ENCODE peak calls at places on chromosome 4, in nine cellular contexts. One of them, this sample, is unnamed.

GRCh38 chr4:73499996-73500765 is 18.6 kb downstream of the AFM start:
- DNase-seq in lower leg skin: no peak
- DNase-seq in fibroblast of mammary gland: no peak
- DNase-seq in AG09309: no peak
- DNase-seq in bronchial epithelial cell: peak; percentile 16
- DNase-seq in cardiac fibroblast: peak; percentile 16
- DNase-seq in GM12865: no peak
- DNase-seq in AG04449: no peak
- DNase-seq in fibroblast of the aortic adventitia: peak; percentile 49
- DNase-seq in this sample: no peak

GRCh38 chr4:107740950-107741701 is 21.1 kb upstream of the PAPSS1 start:
- DNase-seq in lower leg skin: no peak
- DNase-seq in fibroblast of mammary gland: peak; percentile 63
- DNase-seq in AG09309: peak; percentile 61
- DNase-seq in bronchial epithelial cell: no peak
- DNase-seq in cardiac fibroblast: peak; percentile 92
- DNase-seq in GM12865: no peak
- DNase-seq in AG04449: peak; percentile 44
- DNase-seq in fibroblast of the aortic adventitia: peak; percentile 78
- DNase-seq in this sample: peak; percentile 78

GRCh38 chr4:188934320-188934975 is 795.2 kb downstream of the TRIML1 start:
- DNase-seq in lower leg skin: no peak
- DNase-seq in fibroblast of mammary gland: peak; percentile 89
- DNase-seq in AG09309: peak; percentile 10
- DNase-seq in bronchial epithelial cell: peak; percentile 86
- DNase-seq in cardiac fibroblast: peak; percentile 26
- DNase-seq in GM12865: no peak
- DNase-seq in AG04449: peak; percentile 16
- DNase-seq in fibroblast of the aortic adventitia: peak; percentile 4
- DNase-seq in this sample: no peak

GRCh38 chr4:8217871-8218270 is 18.8 kb downstream of the SH3TC1 start:
- DNase-seq in lower leg skin: no peak
- DNase-seq in fibroblast of mammary gland: no peak
- DNase-seq in AG09309: no peak
- DNase-seq in bronchial epithelial cell: no peak
- DNase-seq in cardiac fibroblast: no peak
- DNase-seq in GM12865: no peak
- DNase-seq in AG04449: no peak
- DNase-seq in fibroblast of the aortic adventitia: no peak
- DNase-seq in this sample: no peak

GRCh38 chr4:152369903-152370296 is 166.0 kb downstream of the FBXW7 start:
- DNase-seq in lower leg skin: no peak
- DNase-seq in fibroblast of mammary gland: no peak
- DNase-seq in AG09309: no peak
- DNase-seq in bronchial epithelial cell: no peak
- DNase-seq in cardiac fibroblast: no peak
- DNase-seq in GM12865: no peak
- DNase-seq in AG04449: no peak
- DNase-seq in fibroblast of the aortic adventitia: peak; percentile 48
- DNase-seq in this sample: no peak

GRCh38 chr4:110400071-110400470 is 75.9 kb upstream of the ENPEP start:
- DNase-seq in lower leg skin: no peak
- DNase-seq in fibroblast of mammary gland: no peak
- DNase-seq in AG09309: no peak
- DNase-seq in bronchial epithelial cell: no peak
- DNase-seq in cardiac fibroblast: no peak
- DNase-seq in GM12865: no peak
- DNase-seq in AG04449: no peak
- DNase-seq in fibroblast of the aortic adventitia: no peak
- DNase-seq in this sample: no peak

GRCh38 chr4:48131736-48132135 is 2.3 kb downstream of the TXK start:
- DNase-seq in lower leg skin: no peak
- DNase-seq in fibroblast of mammary gland: no peak
- DNase-seq in AG09309: no peak
- DNase-seq in bronchial epithelial cell: no peak
- DNase-seq in cardiac fibroblast: no peak
- DNase-seq in GM12865: no peak
- DNase-seq in AG04449: no peak
- DNase-seq in fibroblast of the aortic adventitia: no peak
- DNase-seq in this sample: no peak

GRCh38 chr4:152073738-152074137 is 312.9 kb upstream of the GATB start:
- DNase-seq in lower leg skin: no peak
- DNase-seq in fibroblast of mammary gland: peak; percentile 13
- DNase-seq in AG09309: no peak
- DNase-seq in bronchial epithelial cell: peak; percentile 51
- DNase-seq in cardiac fibroblast: peak; percentile 43
- DNase-seq in GM12865: no peak
- DNase-seq in AG04449: no peak
- DNase-seq in fibroblast of the aortic adventitia: peak; percentile 20
- DNase-seq in this sample: no peak

GRCh38 chr4:28464823-28465222 is 1604.2 kb downstream of the STIM2 start:
- DNase-seq in lower leg skin: no peak
- DNase-seq in fibroblast of mammary gland: no peak
- DNase-seq in AG09309: no peak
- DNase-seq in bronchial epithelial cell: no peak
- DNase-seq in cardiac fibroblast: no peak
- DNase-seq in GM12865: no peak
- DNase-seq in AG04449: no peak
- DNase-seq in fibroblast of the aortic adventitia: no peak
- DNase-seq in this sample: no peak

GRCh38 chr4:13329963-13330362 is 154.2 kb downstream of the RAB28 start:
- DNase-seq in lower leg skin: no peak
- DNase-seq in fibroblast of mammary gland: peak; percentile 83
- DNase-seq in AG09309: no peak
- DNase-seq in bronchial epithelial cell: peak; percentile 86
- DNase-seq in cardiac fibroblast: peak; percentile 44
- DNase-seq in GM12865: no peak
- DNase-seq in AG04449: no peak
- DNase-seq in fibroblast of the aortic adventitia: peak; percentile 66
- DNase-seq in this sample: no peak

GRCh38 chr4:158170691-158171455 is 2.0 kb downstream of the GASK1B start:
- DNase-seq in lower leg skin: peak; percentile 41
- DNase-seq in fibroblast of mammary gland: peak; percentile 63
- DNase-seq in AG09309: no peak
- DNase-seq in bronchial epithelial cell: peak; percentile 91
- DNase-seq in cardiac fibroblast: peak; percentile 62
- DNase-seq in GM12865: peak; percentile 9
- DNase-seq in AG04449: no peak
- DNase-seq in fibroblast of the aortic adventitia: no peak
- DNase-seq in this sample: peak; percentile 76

GRCh38 chr4:120994521-120994920 is 72.0 kb upstream of the PRDM5 start:
- DNase-seq in lower leg skin: no peak
- DNase-seq in fibroblast of mammary gland: no peak
- DNase-seq in AG09309: no peak
- DNase-seq in bronchial epithelial cell: no peak
- DNase-seq in cardiac fibroblast: no peak
- DNase-seq in GM12865: no peak
- DNase-seq in AG04449: no peak
- DNase-seq in fibroblast of the aortic adventitia: no peak
- DNase-seq in this sample: no peak

GRCh38 chr4:127355738-127356137 is 277.0 kb upstream of the INTU start:
- DNase-seq in lower leg skin: no peak
- DNase-seq in fibroblast of mammary gland: no peak
- DNase-seq in AG09309: no peak
- DNase-seq in bronchial epithelial cell: no peak
- DNase-seq in cardiac fibroblast: peak; percentile 5
- DNase-seq in GM12865: no peak
- DNase-seq in AG04449: no peak
- DNase-seq in fibroblast of the aortic adventitia: no peak
- DNase-seq in this sample: no peak

GRCh38 chr4:127357765-127358164 is 275.0 kb upstream of the INTU start:
- DNase-seq in lower leg skin: no peak
- DNase-seq in fibroblast of mammary gland: no peak
- DNase-seq in AG09309: no peak
- DNase-seq in bronchial epithelial cell: no peak
- DNase-seq in cardiac fibroblast: no peak
- DNase-seq in GM12865: no peak
- DNase-seq in AG04449: no peak
- DNase-seq in fibroblast of the aortic adventitia: no peak
- DNase-seq in this sample: no peak

DNA sequence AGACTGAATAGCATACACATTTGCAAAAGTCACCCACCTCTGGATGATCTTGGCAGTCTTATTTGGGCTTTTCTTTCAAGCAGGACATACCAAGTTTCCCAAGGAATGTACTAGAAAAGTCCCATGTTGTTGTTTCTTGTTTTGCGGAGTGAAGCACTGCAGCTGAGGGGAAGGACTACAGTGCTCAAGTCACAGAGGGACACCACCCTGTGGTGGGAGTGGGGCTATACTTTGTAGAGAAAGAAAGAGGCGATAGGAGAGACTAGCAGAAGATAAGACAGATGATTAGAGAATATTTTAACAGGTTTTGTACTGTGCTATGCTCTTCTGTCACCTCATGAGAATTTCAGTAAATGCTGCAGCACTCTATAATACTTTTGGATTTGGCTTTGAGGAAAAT is 280.5 kb upstream of the INTU start:
- DNase-seq in lower leg skin: no peak
- DNase-seq in fibroblast of mammary gland: peak; percentile 8
- DNase-seq in AG09309: no peak
- DNase-seq in bronchial epithelial cell: no peak
- DNase-seq in cardiac fibroblast: no peak
- DNase-seq in GM12865: no peak
- DNase-seq in AG04449: no peak
- DNase-seq in fibroblast of the aortic adventitia: no peak
- DNase-seq in this sample: no peak
- TF ChIP-seq CTCF in lower leg skin: no peak
- TF ChIP-seq CTCF in fibroblast of mammary gland: no peak
- TF ChIP-seq CTCF in AG09309: no peak
- TF ChIP-seq CTCF in bronchial epithelial cell: no peak
- TF ChIP-seq CTCF in cardiac fibroblast: no peak
- TF ChIP-seq CTCF in GM12865: no peak
- TF ChIP-seq CTCF in AG04449: no peak
- TF ChIP-seq CTCF in fibroblast of the aortic adventitia: no peak
- TF ChIP-seq CTCF in this sample: no peak

DNA sequence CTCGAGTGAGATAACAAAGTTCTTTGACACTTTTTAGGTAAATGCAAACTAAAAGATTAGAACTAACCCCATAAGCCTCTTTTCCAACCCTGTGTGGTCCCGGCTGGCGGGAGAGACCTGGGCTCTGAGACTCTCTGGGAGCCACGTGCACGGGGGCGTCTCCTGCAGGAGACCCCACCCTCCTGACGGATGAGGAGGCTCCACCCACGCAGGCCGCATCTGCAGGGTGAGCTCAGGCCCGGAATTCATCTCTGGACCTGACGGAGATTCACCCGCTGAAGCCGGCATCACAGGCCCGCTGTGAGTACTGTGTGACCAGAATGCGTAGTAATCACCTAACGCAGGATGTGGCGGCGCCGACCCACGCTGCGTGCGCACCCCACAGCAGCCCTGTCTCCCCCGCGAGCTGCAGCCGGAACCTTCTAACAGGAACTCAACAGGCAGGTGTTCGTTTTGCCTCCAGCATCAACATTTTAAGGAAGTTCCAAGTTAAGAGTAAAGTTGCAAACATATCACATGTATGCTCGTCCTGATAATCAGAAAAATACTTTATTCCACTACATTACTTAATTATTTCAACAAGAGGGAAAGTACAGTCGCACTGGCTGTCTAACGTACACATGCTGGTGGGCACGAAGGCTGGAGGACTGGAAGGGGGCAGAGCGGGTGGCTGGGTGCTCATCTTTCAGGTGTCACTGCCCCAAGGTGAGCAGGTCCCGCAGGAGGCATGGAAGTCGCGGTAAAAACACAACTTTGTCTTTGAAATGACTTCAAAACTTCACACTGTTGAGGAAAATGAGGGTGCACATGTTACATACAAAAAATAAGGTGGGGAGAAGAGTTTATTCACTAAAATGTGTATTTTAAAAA is 44.5 kb downstream of the FGFRL1 start:
- DNase-seq in lower leg skin: no peak
- DNase-seq in fibroblast of mammary gland: peak; percentile 51
- DNase-seq in AG09309: no peak
- DNase-seq in bronchial epithelial cell: no peak
- DNase-seq in cardiac fibroblast: peak; percentile 40
- DNase-seq in GM12865: peak; percentile 47
- DNase-seq in AG04449: no peak
- DNase-seq in fibroblast of the aortic adventitia: peak; percentile 12
- DNase-seq in this sample: peak; percentile 62
- H3K4me3 ChIP-seq in lower leg skin: no peak overlapping the region
- H3K4me3 ChIP-seq in fibroblast of mammary gland: no peak overlapping the region
- H3K4me3 ChIP-seq in AG09309: no peak overlapping the region
- H3K4me3 ChIP-seq in bronchial epithelial cell: no peak overlapping the region
- H3K4me3 ChIP-seq in cardiac fibroblast: no peak overlapping the region
- H3K4me3 ChIP-seq in GM12865: no peak overlapping the region
- H3K4me3 ChIP-seq in AG04449: no peak overlapping the region
- H3K4me3 ChIP-seq in fibroblast of the aortic adventitia: no peak overlapping the region
- H3K4me3 ChIP-seq in this sample: peak overlapping the region; percentile 23

GRCh38 chr4:94390804-94391410 is 48.3 kb upstream of the HPGDS start:
- DNase-seq in lower leg skin: no peak
- DNase-seq in fibroblast of mammary gland: peak; percentile 11
- DNase-seq in AG09309: no peak
- DNase-seq in bronchial epithelial cell: no peak
- DNase-seq in cardiac fibroblast: no peak
- DNase-seq in GM12865: peak; percentile 29
- DNase-seq in AG04449: no peak
- DNase-seq in fibroblast of the aortic adventitia: peak; percentile 34
- DNase-seq in this sample: no peak
- TF ChIP-seq CTCF in lower leg skin: no peak
- TF ChIP-seq CTCF in fibroblast of mammary gland: peak; percentile 54
- TF ChIP-seq CTCF in AG09309: peak; percentile 56
- TF ChIP-seq CTCF in bronchial epithelial cell: peak; percentile 43
- TF ChIP-seq CTCF in cardiac fibroblast: peak; percentile 58
- TF ChIP-seq CTCF in GM12865: peak; percentile 35
- TF ChIP-seq CTCF in AG04449: peak; percentile 35
- TF ChIP-seq CTCF in fibroblast of the aortic adventitia: peak; percentile 63
- TF ChIP-seq CTCF in this sample: no peak

GRCh38 chr4:55807556-55807955 is 12.0 kb upstream of the EXOC1L start:
- DNase-seq in lower leg skin: no peak
- DNase-seq in fibroblast of mammary gland: no peak
- DNase-seq in AG09309: no peak
- DNase-seq in bronchial epithelial cell: no peak
- DNase-seq in cardiac fibroblast: no peak
- DNase-seq in GM12865: no peak
- DNase-seq in AG04449: no peak
- DNase-seq in fibroblast of the aortic adventitia: no peak
- DNase-seq in this sample: no peak
- H3K4me3 ChIP-seq in lower leg skin: no peak overlapping the region
- H3K4me3 ChIP-seq in fibroblast of mammary gland: no peak overlapping the region
- H3K4me3 ChIP-seq in AG09309: no peak overlapping the region
- H3K4me3 ChIP-seq in bronchial epithelial cell: no peak overlapping the region
- H3K4me3 ChIP-seq in cardiac fibroblast: no peak overlapping the region
- H3K4me3 ChIP-seq in GM12865: no peak overlapping the region
- H3K4me3 ChIP-seq in AG04449: no peak overlapping the region
- H3K4me3 ChIP-seq in fibroblast of the aortic adventitia: no peak overlapping the region
- H3K4me3 ChIP-seq in this sample: no peak overlapping the region

GRCh38 chr4:38184404-38184803 is 224.2 kb downstream of the PTTG2 start:
- DNase-seq in lower leg skin: no peak
- DNase-seq in fibroblast of mammary gland: no peak
- DNase-seq in AG09309: no peak
- DNase-seq in bronchial epithelial cell: no peak
- DNase-seq in cardiac fibroblast: no peak
- DNase-seq in GM12865: peak; percentile 35
- DNase-seq in AG04449: no peak
- DNase-seq in fibroblast of the aortic adventitia: no peak
- DNase-seq in this sample: no peak
- TF ChIP-seq CTCF in lower leg skin: no peak
- TF ChIP-seq CTCF in fibroblast of mammary gland: peak; percentile 39
- TF ChIP-seq CTCF in AG09309: peak; percentile 35
- TF ChIP-seq CTCF in bronchial epithelial cell: peak; percentile 31
- TF ChIP-seq CTCF in cardiac fibroblast: peak; percentile 43
- TF ChIP-seq CTCF in GM12865: peak; percentile 21
- TF ChIP-seq CTCF in AG04449: no peak
- TF ChIP-seq CTCF in fibroblast of the aortic adventitia: peak; percentile 40
- TF ChIP-seq CTCF in this sample: no peak